ENCODE peak calls at places on chromosome 7, in five cellular contexts. O, R, G, I and Z are unnamed samples.

GRCh38 chr7:2321020-2321419 is 6.8 kb upstream of the SNX8 start:
- DNase-seq in I (peak; percentile 20), R (no peak), G (no peak), O (peak; percentile 72), Z (no peak)

GRCh38 chr7:144784943-144785342 is 50.9 kb downstream of the TPK1 start:
- DNase-seq in G (peak; percentile 63), O (no peak), R (no peak), I (no peak), Z (no peak)

GRCh38 chr7:18829518-18830252 is 287.8 kb downstream of the TWIST1 start:
- DNase-seq in I (no peak), O (no peak), G (no peak), R (no peak), Z (no peak)

GRCh38 chr7:142496545-142496991 is 238.7 kb upstream of the PRSS58 start:
- DNase-seq in R (no peak), G (no peak), O (peak; percentile 61), I (peak; percentile 18), Z (no peak)

GRCh38 chr7:20742913-20743312 is 43.8 kb downstream of the SP8 start:
- DNase-seq in R (no peak), I (no peak), G (no peak), O (no peak), Z (no peak)

GRCh38 chr7:137609500-137609899 is 237.3 kb downstream of the DGKI start:
- DNase-seq in G (no peak), R (no peak), O (no peak), I (no peak), Z (no peak)

GRCh38 chr7:27771111-27771510 is 31.1 kb downstream of the TAX1BP1 start:
- DNase-seq in R (no peak), O (no peak), I (no peak), G (no peak), Z (no peak)

GRCh38 chr7:6221340-6222319 is 50.8 kb downstream of the CYTH3 start:
- DNase-seq in G (no peak), I (no peak), O (no peak), R (no peak), Z (no peak)

GRCh38 chr7:7944619-7945282 is 23.8 kb upstream of the GLCCI1 start:
- DNase-seq in R (peak; percentile 32), O (no peak), I (no peak), G (no peak), Z (peak; percentile 86)

GRCh38 chr7:33998487-33998886 is 93.1 kb downstream of the BMPER start:
- DNase-seq in G (no peak), O (no peak), R (no peak), I (peak; percentile 7), Z (peak; percentile 32)

GRCh38 chr7:128344431-128344774 is 695 bp upstream of the RBM28 start:
- DNase-seq in G (no peak), I (no peak), R (no peak), O (no peak), Z (no peak)

GRCh38 chr7:20114463-20114862 is 102.7 kb downstream of the MACC1 start:
- DNase-seq in O (peak; percentile 43), G (no peak), I (no peak), R (no peak), Z (no peak)

GRCh38 chr7:80879849-80880248 is 39.0 kb downstream of the SEMA3C start:
- DNase-seq in R (no peak), I (no peak), O (no peak), G (no peak), Z (no peak)

GRCh38 chr7:19713676-19714075 is 4.8 kb upstream of the POLR1F start:
- DNase-seq in I (peak; percentile 23), G (no peak), O (peak; percentile 69), R (no peak), Z (no peak)

GRCh38 chr7:47449810-47450586 is 131.9 kb downstream of the TNS3 start:
- DNase-seq in O (no peak), G (no peak), R (no peak), I (no peak), Z (no peak)

GRCh38 chr7:141696386-141696785 is 5.6 kb downstream of the DENND11 start:
- DNase-seq in I (no peak), R (no peak), O (no peak), G (no peak), Z (no peak)

GRCh38 chr7:117731455-117731854 is 141.8 kb downstream of the CTTNBP2 start:
- DNase-seq in G (no peak), R (no peak), I (no peak), O (no peak), Z (no peak)

GRCh38 chr7:80392229-80393169 is 119.4 kb downstream of the GNAT3 start:
- DNase-seq in O (no peak), G (no peak), R (no peak), I (peak; percentile 17), Z (no peak)

GRCh38 chr7:135245226-135245625 is 11.6 kb downstream of the STRA8 start:
- DNase-seq in G (no peak), R (no peak), O (no peak), I (no peak), Z (no peak)

GRCh38 chr7:139094030-139094429 is 15.5 kb downstream of the ZC3HAV1 start:
- DNase-seq in R (no peak), I (no peak), O (no peak), G (no peak), Z (no peak)

GRCh38 chr7:139092090-139092796 is 17.3 kb downstream of the ZC3HAV1 start:
- DNase-seq in I (no peak), G (no peak), R (no peak), O (no peak), Z (no peak)

GRCh38 chr7:139094596-139094995 is 14.9 kb downstream of the ZC3HAV1 start:
- DNase-seq in I (no peak), G (no peak), R (no peak), O (no peak), Z (no peak)

GRCh38 chr7:139091677-139091996 is 17.9 kb downstream of the ZC3HAV1 start:
- DNase-seq in I (no peak), O (no peak), R (no peak), G (no peak), Z (no peak)

GRCh38 chr7:139095194-139095659 is 14.3 kb downstream of the ZC3HAV1 start:
- DNase-seq in O (no peak), G (no peak), I (no peak), R (no peak), Z (peak; percentile 91)
- TF ChIP-seq POLR2AphosphoS5 in O (no peak), G (no peak), I (no peak), R (no peak), Z (peak; percentile 88)

DNA sequence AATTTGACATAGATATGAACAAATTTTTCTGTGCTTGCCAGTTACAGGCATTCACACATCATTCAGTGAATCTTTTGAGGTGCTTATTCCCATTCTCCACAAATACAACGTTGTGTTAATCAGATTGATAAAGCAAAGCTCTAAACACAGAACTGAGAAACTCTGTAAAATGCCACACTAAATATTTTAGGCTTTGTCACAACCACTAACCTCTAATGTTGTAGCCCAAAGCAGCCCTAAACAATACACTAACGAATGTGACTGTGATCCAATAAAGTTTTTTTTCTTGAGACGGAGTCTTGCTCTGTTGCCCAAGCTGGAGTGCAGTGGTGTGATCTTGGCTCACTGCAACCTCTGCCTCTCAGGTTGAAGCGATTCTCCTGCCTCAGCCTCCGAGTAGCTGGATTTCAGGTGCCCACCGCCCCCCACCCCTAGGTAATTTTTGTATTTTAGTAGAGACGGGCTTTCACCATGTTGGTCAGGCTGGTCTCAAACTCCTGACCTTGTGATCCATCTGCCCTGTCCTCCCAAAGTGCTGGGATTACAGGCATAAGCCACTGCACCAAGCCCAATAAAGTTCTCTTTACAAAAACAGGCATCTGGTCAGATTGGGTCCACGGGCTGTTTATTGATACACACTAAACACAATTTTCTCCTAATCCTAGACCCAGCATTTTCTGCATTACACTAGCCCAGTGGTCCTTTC is 6.9 kb downstream of the CYCS start:
- DNase-seq in I (no peak), G (no peak), R (no peak), O (no peak), Z (no peak)
- H3K4me1 ChIP-seq in I (peaks cover 26% of the 10 kb centered on the region), G (peaks cover 10% of the 10 kb centered on the region), R (peaks cover 9% of the 10 kb centered on the region), O (no peaks in the 10 kb centered on the region), Z (peaks cover 9% of the 10 kb centered on the region)

DNA sequence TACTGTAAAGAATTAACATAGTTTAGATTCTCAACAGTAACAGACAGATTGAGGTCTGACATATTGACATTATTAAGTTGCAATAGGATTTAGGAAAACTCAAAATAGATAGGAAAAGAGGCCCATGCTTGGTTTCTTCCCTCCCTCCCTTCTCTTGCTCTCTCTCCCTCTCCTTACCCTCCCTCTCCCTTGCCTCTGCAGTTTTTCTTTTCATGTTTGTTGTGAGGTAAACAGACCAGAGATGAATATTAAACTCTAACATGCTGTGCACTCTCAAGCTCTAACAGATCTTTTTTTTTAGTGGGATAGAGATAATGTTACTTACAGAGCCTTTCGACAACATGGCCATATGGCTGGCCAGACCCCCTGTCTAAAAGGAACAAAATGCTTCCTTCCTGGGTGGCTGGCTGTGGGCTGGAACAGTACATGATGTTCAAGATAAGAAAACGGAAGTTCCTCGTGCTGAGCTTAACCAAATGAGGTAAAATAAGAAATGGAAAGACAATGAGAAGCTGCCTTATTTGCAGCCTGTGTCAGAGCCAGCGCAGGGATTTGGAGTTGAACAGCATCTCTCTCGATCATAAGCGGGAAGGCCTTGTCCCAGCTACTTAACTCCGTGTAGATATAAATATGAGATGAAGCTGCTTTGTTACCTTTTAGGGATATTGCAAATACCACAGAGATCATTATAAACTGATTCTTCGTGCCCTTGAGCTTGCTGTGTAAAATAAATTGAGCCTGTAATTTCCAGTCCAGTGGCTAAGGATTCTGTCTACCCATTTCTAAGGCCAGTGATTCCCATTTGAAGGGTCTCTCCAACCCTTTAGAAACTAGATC is 391.9 kb upstream of the NPVF start:
- DNase-seq in O (no peak), R (peak; percentile 31), G (no peak), I (no peak), Z (no peak)
- TF ChIP-seq POLR2AphosphoS5 in O (no peak), R (peak; percentile 66), G (peak; percentile 36), I (no peak), Z (no peak)

GRCh38 chr7:151728286-151728660 is 148.6 kb downstream of the PRKAG2 start:
- DNase-seq in G (no peak), R (no peak), O (no peak), I (no peak), Z (no peak)

GRCh38 chr7:151729521-151729921 is 147.4 kb downstream of the PRKAG2 start:
- DNase-seq in G (no peak), I (no peak), R (no peak), O (no peak), Z (no peak)

GRCh38 chr7:151726875-151727578 is 149.9 kb downstream of the PRKAG2 start:
- DNase-seq in R (no peak), I (no peak), G (no peak), O (no peak), Z (no peak)

GRCh38 chr7:151727579-151728285 is 149.2 kb downstream of the PRKAG2 start:
- DNase-seq in G (peak; percentile 95), I (no peak), R (peak; percentile 65), O (no peak), Z (no peak)

DNA sequence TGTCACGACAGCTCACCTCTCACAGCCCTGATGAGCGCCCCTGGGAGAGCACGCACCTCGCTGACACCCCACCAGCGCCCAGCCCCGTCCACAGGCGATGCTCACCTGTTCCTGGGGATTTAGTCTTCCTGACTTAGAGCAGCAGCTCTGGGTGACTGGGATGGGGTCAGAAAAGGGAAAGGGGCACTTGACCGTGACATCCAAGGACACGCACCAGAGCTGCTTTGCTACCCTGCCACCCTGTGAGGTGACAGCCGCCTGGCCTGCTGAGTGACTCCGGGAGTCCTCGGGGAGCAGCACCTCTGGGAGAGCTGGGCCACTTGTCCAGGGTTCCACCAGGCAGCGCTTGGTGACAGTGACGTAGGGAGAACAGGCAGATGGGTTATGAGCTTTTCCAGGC is 148.2 kb downstream of the PRKAG2 start:
- DNase-seq in O (no peak), R (no peak), I (no peak), G (no peak), Z (no peak)
- H3K4me1 ChIP-seq in O (no peaks in the 10 kb centered on the region), R (peaks cover 27% of the 10 kb centered on the region), I (peaks cover 9% of the 10 kb centered on the region), G (peaks cover 25% of the 10 kb centered on the region), Z (peaks cover 24% of the 10 kb centered on the region)

GRCh38 chr7:131471605-131472004 is 84.8 kb downstream of the PODXL start:
- DNase-seq in I (no peak), O (no peak), R (no peak), G (no peak), Z (no peak)
- TF ChIP-seq POLR2AphosphoS5 in I (no peak), O (no peak), R (no peak), G (no peak), Z (no peak)